ENCODE peak calls at places on chromosomes 13 and 19, in ten cellular contexts. One of them, this sample, is unnamed.

GRCh38 chr19:56133858-56134654 is 7.0 kb upstream of the ZNF444 start:
- DNase-seq in PC-9: no peak
- DNase-seq in mucosa of descending colon: no peak
- DNase-seq in A673: peak; percentile 94
- DNase-seq in cardiac muscle cell: no peak
- DNase-seq in heart left ventricle: no peak
- DNase-seq in effector memory CD4-positive, alpha-beta T cell: no peak
- DNase-seq in pancreas: no peak
- DNase-seq in uterus: no peak
- DNase-seq in psoas muscle: no peak
- DNase-seq in this sample: no peak

GRCh38 chr13:105936816-105937215 is 598.6 kb downstream of the EFNB2 start:
- DNase-seq in PC-9: no peak
- DNase-seq in mucosa of descending colon: no peak
- DNase-seq in A673: no peak
- DNase-seq in cardiac muscle cell: no peak
- DNase-seq in heart left ventricle: no peak
- DNase-seq in effector memory CD4-positive, alpha-beta T cell: no peak
- DNase-seq in pancreas: no peak
- DNase-seq in uterus: no peak
- DNase-seq in psoas muscle: no peak
- DNase-seq in this sample: no peak

GRCh38 chr19:46201413-46202310 is 27.9 kb upstream of the IGFL1 start:
- DNase-seq in PC-9: peak; percentile 78
- DNase-seq in mucosa of descending colon: no peak
- DNase-seq in A673: no peak
- DNase-seq in cardiac muscle cell: no peak
- DNase-seq in heart left ventricle: no peak
- DNase-seq in effector memory CD4-positive, alpha-beta T cell: no peak
- DNase-seq in pancreas: no peak
- DNase-seq in uterus: no peak
- DNase-seq in psoas muscle: peak; percentile 28
- DNase-seq in this sample: no peak

GRCh38 chr13:99982021-99982740 is 597 bp downstream of the ZIC2 start:
- DNase-seq in PC-9: peak; percentile 29
- DNase-seq in mucosa of descending colon: no peak
- DNase-seq in A673: peak; percentile 68
- DNase-seq in cardiac muscle cell: peak; percentile 62
- DNase-seq in heart left ventricle: no peak
- DNase-seq in effector memory CD4-positive, alpha-beta T cell: no peak
- DNase-seq in pancreas: no peak
- DNase-seq in uterus: no peak
- DNase-seq in psoas muscle: no peak
- DNase-seq in this sample: no peak

GRCh38 chr19:18059902-18060301 is 26.8 kb downstream of the IL12RB1 start:
- DNase-seq in PC-9: no peak
- DNase-seq in mucosa of descending colon: no peak
- DNase-seq in A673: no peak
- DNase-seq in cardiac muscle cell: no peak
- DNase-seq in heart left ventricle: no peak
- DNase-seq in effector memory CD4-positive, alpha-beta T cell: no peak
- DNase-seq in pancreas: no peak
- DNase-seq in uterus: no peak
- DNase-seq in psoas muscle: no peak
- DNase-seq in this sample: no peak

GRCh38 chr19:5025027-5025426 is 56.1 kb downstream of the KDM4B start:
- DNase-seq in PC-9: no peak
- DNase-seq in mucosa of descending colon: no peak
- DNase-seq in A673: no peak
- DNase-seq in cardiac muscle cell: no peak
- DNase-seq in heart left ventricle: no peak
- DNase-seq in effector memory CD4-positive, alpha-beta T cell: no peak
- DNase-seq in pancreas: no peak
- DNase-seq in uterus: no peak
- DNase-seq in psoas muscle: no peak
- DNase-seq in this sample: no peak

GRCh38 chr13:97856001-97856675 is 97.3 kb upstream of the IPO5 start:
- DNase-seq in PC-9: no peak
- DNase-seq in mucosa of descending colon: peak; percentile 17
- DNase-seq in A673: peak; percentile 72
- DNase-seq in cardiac muscle cell: peak; percentile 4
- DNase-seq in heart left ventricle: peak; percentile 68
- DNase-seq in effector memory CD4-positive, alpha-beta T cell: no peak
- DNase-seq in pancreas: peak; percentile 28
- DNase-seq in uterus: peak; percentile 70
- DNase-seq in psoas muscle: peak; percentile 46
- DNase-seq in this sample: no peak

GRCh38 chr13:91955546-91956355 is 557.3 kb downstream of the GPC5 start:
- DNase-seq in PC-9: no peak
- DNase-seq in mucosa of descending colon: no peak
- DNase-seq in A673: no peak
- DNase-seq in cardiac muscle cell: no peak
- DNase-seq in heart left ventricle: no peak
- DNase-seq in effector memory CD4-positive, alpha-beta T cell: no peak
- DNase-seq in pancreas: no peak
- DNase-seq in uterus: no peak
- DNase-seq in psoas muscle: no peak
- DNase-seq in this sample: no peak

GRCh38 chr19:51143486-51143885 is 1.4 kb downstream of the SIGLEC7 start:
- DNase-seq in PC-9: no peak
- DNase-seq in mucosa of descending colon: no peak
- DNase-seq in A673: no peak
- DNase-seq in cardiac muscle cell: no peak
- DNase-seq in heart left ventricle: no peak
- DNase-seq in effector memory CD4-positive, alpha-beta T cell: no peak
- DNase-seq in pancreas: no peak
- DNase-seq in uterus: no peak
- DNase-seq in psoas muscle: no peak
- DNase-seq in this sample: no peak

GRCh38 chr13:75365724-75366173 is 116.2 kb downstream of the TBC1D4 start:
- DNase-seq in PC-9: peak; percentile 27
- DNase-seq in mucosa of descending colon: no peak
- DNase-seq in A673: no peak
- DNase-seq in cardiac muscle cell: no peak
- DNase-seq in heart left ventricle: no peak
- DNase-seq in effector memory CD4-positive, alpha-beta T cell: no peak
- DNase-seq in pancreas: no peak
- DNase-seq in uterus: no peak
- DNase-seq in psoas muscle: no peak
- DNase-seq in this sample: no peak

DNA sequence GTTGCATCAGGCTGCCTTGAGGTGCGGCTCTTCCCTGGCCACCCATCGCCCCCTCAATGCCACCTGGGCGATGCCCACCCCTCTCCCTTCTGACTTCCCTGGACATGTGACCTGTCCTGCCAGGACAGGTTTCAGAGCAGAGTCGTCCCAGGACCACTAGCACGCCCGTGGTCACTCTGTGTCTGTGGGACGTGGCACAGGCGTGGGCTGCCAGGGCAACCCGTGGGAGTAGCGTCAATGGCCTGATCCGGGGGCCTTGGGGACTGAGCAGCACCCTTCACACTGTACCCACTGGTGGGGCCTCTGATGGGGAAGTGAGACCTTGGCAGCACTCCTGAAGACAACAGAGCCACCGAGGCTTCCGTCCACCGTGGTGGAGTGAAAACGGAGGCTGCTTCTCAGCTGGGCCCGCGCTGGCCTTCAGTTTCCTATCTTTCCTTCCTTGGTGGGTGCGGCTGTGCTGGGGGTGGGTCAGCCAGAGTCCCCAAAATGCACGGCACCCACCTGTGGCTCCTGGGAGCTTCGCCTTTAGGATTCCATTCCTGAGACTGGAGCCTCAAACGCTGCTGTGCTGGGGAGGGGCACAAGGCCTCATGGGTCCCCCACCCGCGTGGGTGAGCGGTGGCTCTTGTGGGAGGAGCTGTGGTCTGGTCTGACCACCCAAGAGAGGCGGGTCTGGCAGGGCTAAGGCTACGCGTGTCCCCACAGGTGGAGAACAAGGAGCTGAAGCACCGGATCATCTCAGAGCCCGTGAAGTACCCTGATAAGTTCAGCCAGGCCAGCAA is 26.7 kb upstream of the TMEM255B start:
- DNase-seq in PC-9: no peak
- DNase-seq in mucosa of descending colon: no peak
- DNase-seq in A673: no peak
- DNase-seq in cardiac muscle cell: no peak
- DNase-seq in heart left ventricle: peak; percentile 37
- DNase-seq in effector memory CD4-positive, alpha-beta T cell: no peak
- DNase-seq in pancreas: no peak
- DNase-seq in uterus: no peak
- DNase-seq in psoas muscle: no peak
- DNase-seq in this sample: no peak
- H3K4me1 ChIP-seq in PC-9: no peaks in the 10 kb centered on the region
- H3K4me1 ChIP-seq in mucosa of descending colon: peaks cover 6% of the 10 kb centered on the region
- H3K4me1 ChIP-seq in A673: no peaks in the 10 kb centered on the region
- H3K4me1 ChIP-seq in cardiac muscle cell: no peaks in the 10 kb centered on the region
- H3K4me1 ChIP-seq in heart left ventricle: no peaks in the 10 kb centered on the region
- H3K4me1 ChIP-seq in effector memory CD4-positive, alpha-beta T cell: no peaks in the 10 kb centered on the region
- H3K4me1 ChIP-seq in pancreas: no peaks in the 10 kb centered on the region
- H3K4me1 ChIP-seq in uterus: no peaks in the 10 kb centered on the region
- H3K4me1 ChIP-seq in psoas muscle: no peaks in the 10 kb centered on the region
- H3K4me1 ChIP-seq in this sample: no peaks in the 10 kb centered on the region

GRCh38 chr19:58170860-58171259 is 12.0 kb upstream of the ZNF274 start:
- DNase-seq in PC-9: no peak
- DNase-seq in mucosa of descending colon: no peak
- DNase-seq in A673: no peak
- DNase-seq in cardiac muscle cell: no peak
- DNase-seq in heart left ventricle: no peak
- DNase-seq in effector memory CD4-positive, alpha-beta T cell: no peak
- DNase-seq in pancreas: no peak
- DNase-seq in uterus: no peak
- DNase-seq in psoas muscle: no peak
- DNase-seq in this sample: no peak

GRCh38 chr19:58166268-58166667 is 15.7 kb upstream of the ZNF329 start:
- DNase-seq in PC-9: no peak
- DNase-seq in mucosa of descending colon: no peak
- DNase-seq in A673: no peak
- DNase-seq in cardiac muscle cell: no peak
- DNase-seq in heart left ventricle: no peak
- DNase-seq in effector memory CD4-positive, alpha-beta T cell: no peak
- DNase-seq in pancreas: no peak
- DNase-seq in uterus: no peak
- DNase-seq in psoas muscle: no peak
- DNase-seq in this sample: no peak

GRCh38 chr19:58166708-58167280 is 16.1 kb upstream of the ZNF274 start:
- DNase-seq in PC-9: no peak
- DNase-seq in mucosa of descending colon: no peak
- DNase-seq in A673: no peak
- DNase-seq in cardiac muscle cell: no peak
- DNase-seq in heart left ventricle: no peak
- DNase-seq in effector memory CD4-positive, alpha-beta T cell: no peak
- DNase-seq in pancreas: no peak
- DNase-seq in uterus: no peak
- DNase-seq in psoas muscle: no peak
- DNase-seq in this sample: no peak
- H3K9me3 ChIP-seq in PC-9: peaks cover 82% of the 10 kb centered on the region
- H3K9me3 ChIP-seq in mucosa of descending colon: peaks cover 97% of the 10 kb centered on the region
- H3K9me3 ChIP-seq in A673: peaks cover 51% of the 10 kb centered on the region
- H3K9me3 ChIP-seq in cardiac muscle cell: no peaks in the 10 kb centered on the region
- H3K9me3 ChIP-seq in heart left ventricle: peaks cover 65% of the 10 kb centered on the region
- H3K9me3 ChIP-seq in effector memory CD4-positive, alpha-beta T cell: peaks cover 44% of the 10 kb centered on the region
- H3K9me3 ChIP-seq in pancreas: no peaks in the 10 kb centered on the region
- H3K9me3 ChIP-seq in uterus: no peaks in the 10 kb centered on the region
- H3K9me3 ChIP-seq in psoas muscle: peaks cover 74% of the 10 kb centered on the region
- H3K9me3 ChIP-seq in this sample: peaks cover 5% of the 10 kb centered on the region

GRCh38 chr13:114099191-114099590 is 33.2 kb downstream of the RASA3 start:
- DNase-seq in PC-9: peak; percentile 65
- DNase-seq in mucosa of descending colon: peak; percentile 41
- DNase-seq in A673: peak; percentile 65
- DNase-seq in cardiac muscle cell: peak; percentile 82
- DNase-seq in heart left ventricle: peak; percentile 81
- DNase-seq in effector memory CD4-positive, alpha-beta T cell: no peak
- DNase-seq in pancreas: peak; percentile 45
- DNase-seq in uterus: peak; percentile 77
- DNase-seq in psoas muscle: peak; percentile 89
- DNase-seq in this sample: peak; percentile 44

GRCh38 chr13:114096031-114096485 is 36.4 kb downstream of the RASA3 start:
- DNase-seq in PC-9: no peak
- DNase-seq in mucosa of descending colon: no peak
- DNase-seq in A673: no peak
- DNase-seq in cardiac muscle cell: no peak
- DNase-seq in heart left ventricle: peak; percentile 45
- DNase-seq in effector memory CD4-positive, alpha-beta T cell: no peak
- DNase-seq in pancreas: no peak
- DNase-seq in uterus: no peak
- DNase-seq in psoas muscle: no peak
- DNase-seq in this sample: peak; percentile 40

GRCh38 chr13:114097893-114098688 is 34.3 kb downstream of the RASA3 start:
- DNase-seq in PC-9: no peak
- DNase-seq in mucosa of descending colon: no peak
- DNase-seq in A673: no peak
- DNase-seq in cardiac muscle cell: no peak
- DNase-seq in heart left ventricle: peak; percentile 59
- DNase-seq in effector memory CD4-positive, alpha-beta T cell: no peak
- DNase-seq in pancreas: peak; percentile 23
- DNase-seq in uterus: peak; percentile 14
- DNase-seq in psoas muscle: no peak
- DNase-seq in this sample: peak; percentile 11

GRCh38 chr13:114096811-114097503 is 35.5 kb downstream of the RASA3 start:
- DNase-seq in PC-9: no peak
- DNase-seq in mucosa of descending colon: no peak
- DNase-seq in A673: no peak
- DNase-seq in cardiac muscle cell: no peak
- DNase-seq in heart left ventricle: peak; percentile 43
- DNase-seq in effector memory CD4-positive, alpha-beta T cell: no peak
- DNase-seq in pancreas: no peak
- DNase-seq in uterus: no peak
- DNase-seq in psoas muscle: no peak
- DNase-seq in this sample: peak; percentile 42

DNA sequence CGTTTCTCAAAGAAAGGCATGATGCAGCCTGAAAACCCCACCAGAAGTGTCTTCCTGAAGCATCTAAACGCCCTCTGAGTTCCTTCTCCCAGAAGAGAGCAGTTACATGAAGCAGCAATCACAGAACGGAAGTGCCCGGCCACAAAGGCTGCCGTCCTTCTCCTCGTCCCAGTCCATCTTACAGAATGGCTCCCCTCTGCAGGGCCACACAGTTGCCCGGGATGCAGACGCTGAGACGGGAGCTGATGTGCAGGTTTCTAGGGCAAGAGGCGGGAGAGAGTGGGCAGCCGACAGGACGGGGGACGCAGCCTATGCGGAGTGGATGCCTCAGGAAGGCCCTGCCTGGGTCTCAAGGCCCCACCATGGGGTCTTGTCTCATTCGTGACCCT is 34.9 kb downstream of the RASA3 start:
- DNase-seq in PC-9: no peak
- DNase-seq in mucosa of descending colon: no peak
- DNase-seq in A673: no peak
- DNase-seq in cardiac muscle cell: no peak
- DNase-seq in heart left ventricle: no peak
- DNase-seq in effector memory CD4-positive, alpha-beta T cell: no peak
- DNase-seq in pancreas: no peak
- DNase-seq in uterus: no peak
- DNase-seq in psoas muscle: no peak
- DNase-seq in this sample: peak; percentile 33
- H3K4me1 ChIP-seq in PC-9: no peaks in the 10 kb centered on the region
- H3K4me1 ChIP-seq in mucosa of descending colon: no peaks in the 10 kb centered on the region
- H3K4me1 ChIP-seq in A673: peaks cover 9% of the 10 kb centered on the region
- H3K4me1 ChIP-seq in cardiac muscle cell: peaks cover 29% of the 10 kb centered on the region
- H3K4me1 ChIP-seq in heart left ventricle: no peaks in the 10 kb centered on the region
- H3K4me1 ChIP-seq in effector memory CD4-positive, alpha-beta T cell: peaks cover 40% of the 10 kb centered on the region
- H3K4me1 ChIP-seq in pancreas: peaks cover 5% of the 10 kb centered on the region
- H3K4me1 ChIP-seq in uterus: peaks cover 3% of the 10 kb centered on the region
- H3K4me1 ChIP-seq in psoas muscle: peaks cover 37% of the 10 kb centered on the region
- H3K4me1 ChIP-seq in this sample: no peaks in the 10 kb centered on the region

GRCh38 chr19:28948531-28948930 is 264.4 kb downstream of the UQCRFS1 start:
- DNase-seq in PC-9: no peak
- DNase-seq in mucosa of descending colon: no peak
- DNase-seq in A673: no peak
- DNase-seq in cardiac muscle cell: no peak
- DNase-seq in heart left ventricle: no peak
- DNase-seq in effector memory CD4-positive, alpha-beta T cell: no peak
- DNase-seq in pancreas: no peak
- DNase-seq in uterus: no peak
- DNase-seq in psoas muscle: no peak
- DNase-seq in this sample: no peak
- H3K9me3 ChIP-seq in PC-9: no peaks in the 10 kb centered on the region
- H3K9me3 ChIP-seq in mucosa of descending colon: no peaks in the 10 kb centered on the region
- H3K9me3 ChIP-seq in A673: peaks cover 30% of the 10 kb centered on the region
- H3K9me3 ChIP-seq in cardiac muscle cell: no peaks in the 10 kb centered on the region
- H3K9me3 ChIP-seq in heart left ventricle: no peaks in the 10 kb centered on the region
- H3K9me3 ChIP-seq in effector memory CD4-positive, alpha-beta T cell: no peaks in the 10 kb centered on the region
- H3K9me3 ChIP-seq in pancreas: no peaks in the 10 kb centered on the region
- H3K9me3 ChIP-seq in uterus: no peaks in the 10 kb centered on the region
- H3K9me3 ChIP-seq in psoas muscle: no peaks in the 10 kb centered on the region
- H3K9me3 ChIP-seq in this sample: no peaks in the 10 kb centered on the region